ENCODE peak calls at places on chromosomes 11 and 22, in four cellular contexts. H is H1, F is GM12878, J is NT2/D1. Z is an unnamed sample.

GRCh38 chr11:11370263-11371060 is 17.4 kb upstream of the CSNK2A3 start:
- DNase-seq in J (no peak), H (no peak), F (no peak), Z (no peak)

GRCh38 chr11:121194731-121195596 is 93.9 kb downstream of the TECTA start:
- DNase-seq in F (peak), J (peak), H (peak), Z (peak)

GRCh38 chr11:7077101-7077500 is 11.7 kb upstream of the RBMXL2 start:
- DNase-seq in F (no peak), J (peak), H (peak), Z (no peak)

GRCh38 chr11:134398644-134399292 is 13.3 kb downstream of the B3GAT1 start:
- DNase-seq in F (no peak), H (no peak), J (no peak), Z (no peak)

GRCh38 chr22:32785636-32786418 is 15.7 kb upstream of the TIMP3 start:
- DNase-seq in F (no peak), H (no peak), J (no peak), Z (no peak)

GRCh38 chr11:45266693-45267451 is 19.3 kb downstream of the SYT13 start:
- DNase-seq in H (peak), F (no peak), J (no peak), Z (peak)

GRCh38 chr11:63518548-63518947 is 12.7 kb downstream of the LGALS12 start:
- DNase-seq in H (no peak), F (no peak), J (no peak), Z (no peak)

GRCh38 chr11:87035976-87036583 is 1.7 kb upstream of the TMEM135 start:
- DNase-seq in H (no peak), F (no peak), J (no peak), Z (no peak)

GRCh38 chr22:36912694-36913430 is 566 bp upstream of the CSF2RB start:
- DNase-seq in H (no peak), J (no peak), F (no peak), Z (no peak)

GRCh38 chr11:35791088-35791958 is 128.7 kb downstream of the TRIM44 start:
- DNase-seq in J (no peak), H (no peak), F (no peak), Z (no peak)

GRCh38 chr11:12086271-12087074 is 23.9 kb upstream of the MICAL2 start:
- DNase-seq in J (no peak), H (no peak), F (no peak), Z (no peak)

GRCh38 chr22:37043214-37043827 is 8.2 kb upstream of the KCTD17 start:
- DNase-seq in J (no peak), F (no peak), H (no peak), Z (no peak)

GRCh38 chr22:17891427-17892167 is 117.3 kb upstream of the BID start:
- DNase-seq in H (peak), J (no peak), F (no peak), Z (peak)

GRCh38 chr22:44702479-44703219 is 645 bp downstream of the PRR5 start:
- DNase-seq in J (no peak), F (no peak), H (peak), Z (peak)

GRCh38 chr11:104700609-104701008 is 197.7 kb downstream of the CASP12 start:
- DNase-seq in J (no peak), F (no peak), H (no peak), Z (no peak)

GRCh38 chr11:111814567-111814966 is 48.4 kb upstream of the PPP2R1B start:
- DNase-seq in J (no peak), H (no peak), F (no peak), Z (no peak)

GRCh38 chr11:30422389-30422788 is 99.5 kb downstream of the ARL14EP start:
- DNase-seq in H (no peak), J (no peak), F (no peak), Z (no peak)

GRCh38 chr11:3926458-3927095 is 71.1 kb downstream of the STIM1 start:
- DNase-seq in H (no peak), F (no peak), J (no peak), Z (no peak)

GRCh38 chr22:24413271-24413670 is 14.1 kb upstream of the ADORA2A start:
- DNase-seq in J (no peak), H (no peak), F (no peak), Z (no peak)

GRCh38 chr11:1036931-1037330 is 413 bp upstream of the MUC6 start:
- DNase-seq in J (no peak), F (no peak), H (no peak), Z (no peak)

GRCh38 chr11:60887531-60887930 is 18.9 kb downstream of the PRPF19 start:
- DNase-seq in H (peak), J (peak), F (no peak), Z (peak)

GRCh38 chr11:102279641-102280170 is 37.6 kb upstream of the BIRC3 start:
- DNase-seq in J (no peak), H (no peak), F (peak), Z (peak)

GRCh38 chr11:3939211-3939610 is 83.7 kb downstream of the STIM1 start:
- DNase-seq in H (no peak), F (no peak), J (no peak), Z (no peak)

GRCh38 chr11:65788801-65789200 is 1.9 kb downstream of the OVOL1 start:
- DNase-seq in J (no peak), H (no peak), F (no peak), Z (no peak)

GRCh38 chr11:17979770-17980371 is 33.0 kb downstream of the SERGEF start:
- DNase-seq in F (no peak), J (peak), H (peak), Z (peak)

GRCh38 chr22:23035557-23036277 is 34.6 kb upstream of the GNAZ start:
- DNase-seq in H (no peak), F (peak), J (no peak), Z (no peak)
- TF ChIP-seq SUZ12 in H (no peak), F (no peak), J (no peak), Z (no peak)

GRCh38 chr11:115644846-115645245 is 140.6 kb upstream of the CADM1 start:
- DNase-seq in F (no peak), H (no peak), J (no peak), Z (no peak)
- TF ChIP-seq SUZ12 in F (no peak), H (no peak), J (no peak), Z (no peak)

DNA sequence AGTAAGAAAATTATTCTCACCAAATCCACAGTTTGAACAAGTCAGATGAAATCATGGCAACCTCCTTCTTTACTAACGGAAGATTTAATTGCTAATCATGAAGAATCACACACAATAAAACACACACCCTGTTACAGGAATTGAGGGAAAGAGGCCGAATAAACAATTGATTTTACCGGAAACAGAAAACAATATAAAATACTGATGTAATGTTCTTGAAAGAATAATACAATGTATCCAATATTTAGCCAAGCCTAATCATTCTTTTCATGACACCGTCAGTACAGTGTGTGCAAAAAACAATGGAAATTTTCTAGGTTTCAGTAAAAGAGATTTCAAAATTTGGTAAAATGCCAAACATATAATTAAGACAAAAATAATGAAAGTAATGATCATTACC is 23.4 kb downstream of the ASRGL1 start:
- DNase-seq in H (no peak), F (no peak), J (no peak), Z (no peak)
- TF ChIP-seq SUZ12 in H (no peak), F (no peak), J (no peak), Z (no peak)

GRCh38 chr22:28560005-28560742 is 119.5 kb downstream of the TTC28 start:
- DNase-seq in J (no peak), F (no peak), H (no peak), Z (no peak)
- TF ChIP-seq SUZ12 in J (no peak), F (no peak), H (no peak), Z (no peak)

DNA sequence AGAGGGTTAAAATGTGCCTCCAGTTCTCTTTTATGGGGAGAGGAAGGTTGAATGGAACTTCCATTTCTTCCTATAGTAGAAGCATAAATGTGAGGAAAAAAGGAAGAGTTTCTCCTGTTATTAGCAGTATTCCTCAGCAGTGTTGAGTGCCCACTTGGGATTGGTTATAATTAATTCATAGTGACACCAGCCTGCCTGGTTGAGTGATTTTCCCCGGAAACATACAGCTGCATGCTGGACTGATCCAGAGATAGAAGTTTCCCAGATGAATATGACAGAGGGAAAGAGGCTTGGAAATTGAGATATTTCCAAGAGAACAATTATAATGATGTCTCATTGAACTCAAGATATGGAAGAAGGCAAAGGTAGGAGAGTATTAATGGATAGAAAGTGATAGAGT is 28.3 kb downstream of the RAB39A start:
- DNase-seq in J (no peak), H (no peak), F (no peak), Z (no peak)
- TF ChIP-seq SUZ12 in J (no peak), H (no peak), F (no peak), Z (no peak)

GRCh38 chr22:41290262-41291221 is 4.6 kb upstream of the RANGAP1 start:
- DNase-seq in H (peak), F (no peak), J (no peak), Z (no peak)
- TF ChIP-seq SUZ12 in H (no peak), F (no peak), J (no peak), Z (no peak)

GRCh38 chr11:132898021-132898420 is 634.3 kb downstream of the OPCML start:
- DNase-seq in J (no peak), F (no peak), H (no peak), Z (no peak)

GRCh38 chr11:132898676-132899075 is 633.6 kb downstream of the OPCML start:
- DNase-seq in F (no peak), H (no peak), J (no peak), Z (no peak)

GRCh38 chr11:132895340-132895739 is 637.0 kb downstream of the OPCML start:
- DNase-seq in H (no peak), J (no peak), F (no peak), Z (no peak)

GRCh38 chr11:132894598-132894997 is 637.7 kb downstream of the OPCML start:
- DNase-seq in H (no peak), J (no peak), F (no peak), Z (no peak)
- TF ChIP-seq SUZ12 in H (no peak), J (no peak), F (no peak), Z (no peak)